ENCODE peak calls at places on chromosomes 4 and X, in five cellular contexts. M, L, D, U and C are unnamed samples.

GRCh38 chr4:183657564-183657963 is 1.4 kb downstream of the RWDD4 start:
- DNase-seq in M (peak; percentile 25), L (no peak), U (no peak), D (no peak), C (peak; percentile 9)

GRCh38 chrX:154596290-154596929 is 11.5 kb downstream of the CTAG1A start:
- DNase-seq in D (no peak), U (peak; percentile 65), L (peak; percentile 8), M (no peak), C (peak; percentile 77)

GRCh38 chr4:23718435-23718834 is 171.4 kb downstream of the PPARGC1A start:
- DNase-seq in U (no peak), M (no peak), L (no peak), D (no peak), C (no peak)

GRCh38 chr4:24843121-24843520 is 47.7 kb downstream of the SOD3 start:
- DNase-seq in D (no peak), L (no peak), U (no peak), M (no peak), C (no peak)

GRCh38 chrX:151384807-151385206 is 12.2 kb upstream of the VMA21 start:
- DNase-seq in L (no peak), D (no peak), U (peak; percentile 2), M (no peak), C (peak; percentile 8)

GRCh38 chrX:129781134-129782014 is 1.6 kb downstream of the SASH3 start:
- DNase-seq in U (no peak), M (no peak), L (no peak), D (peak; percentile 68), C (no peak)

GRCh38 chr4:120754590-120754989 is 167.9 kb downstream of the PRDM5 start:
- DNase-seq in M (no peak), L (no peak), U (no peak), D (no peak), C (no peak)

GRCh38 chr4:138576684-138577083 is 334.5 kb upstream of the SLC7A11 start:
- DNase-seq in L (peak; percentile 41), D (no peak), M (peak; percentile 66), U (peak; percentile 65), C (peak; percentile 51)

GRCh38 chr4:6273661-6273990 is 4.0 kb downstream of the WFS1 start:
- DNase-seq in M (no peak), U (no peak), D (no peak), L (no peak), C (no peak)

GRCh38 chrX:153773218-153773611 is 7.6 kb upstream of the SRPK3 start:
- DNase-seq in D (no peak), U (no peak), M (no peak), L (no peak), C (no peak)

GRCh38 chr4:87555751-87556619 is 26.8 kb upstream of the SPARCL1 start:
- DNase-seq in M (peak; percentile 85), L (peak; percentile 69), D (no peak), U (no peak), C (peak; percentile 91)

GRCh38 chr4:5051692-5052423 is 578 bp downstream of the STK32B start:
- DNase-seq in M (no peak), U (peak; percentile 56), L (peak; percentile 7), D (no peak), C (no peak)

GRCh38 chr4:89835413-89835812 is 1.5 kb downstream of the SNCA start:
- DNase-seq in U (no peak), M (no peak), D (no peak), L (no peak), C (no peak)

GRCh38 chrX:138745215-138745614 is 33.7 kb upstream of the FGF13 start:
- DNase-seq in M (peak; percentile 51), U (peak; percentile 69), D (no peak), L (peak; percentile 57), C (peak; percentile 45)